ENCODE peak calls at places on chromosomes 5 and 9, in six cellular contexts. O, E, H, A, J and Z are unnamed samples.

GRCh38 chr5:169668732-169669131 is 31.7 kb downstream of the DOCK2 start:
- DNase-seq in A (no peak), H (no peak), O (peak), J (no peak), E (no peak), Z (peak)

GRCh38 chr5:14584848-14585247 is 3.3 kb downstream of the OTULINL start:
- DNase-seq in A (no peak), O (no peak), H (no peak), J (no peak), E (no peak), Z (no peak)

GRCh38 chr5:175694371-175695160 is 36.7 kb downstream of the HRH2 start:
- DNase-seq in H (no peak), E (no peak), A (peak), O (no peak), J (no peak), Z (no peak)

GRCh38 chr5:74154526-74154925 is 486.0 kb downstream of the ENC1 start:
- DNase-seq in O (no peak), E (no peak), H (no peak), J (no peak), A (no peak), Z (no peak)

GRCh38 chr5:35617435-35618296 is at the start of gene SPEF2:
- DNase-seq in A (peak), E (peak), H (peak), O (peak), J (peak), Z (peak)

GRCh38 chr9:133440884-133441283 is 18.7 kb downstream of the ADAMTS13 start:
- DNase-seq in H (no peak), A (no peak), O (no peak), J (no peak), E (no peak), Z (no peak)

GRCh38 chr9:19998153-19998552 is 209.3 kb upstream of the SLC24A2 start:
- DNase-seq in H (no peak), O (no peak), A (no peak), E (no peak), J (peak), Z (peak)

GRCh38 chr9:131595771-131596743 is 50.7 kb downstream of the PRRT1B start:
- DNase-seq in J (no peak), A (no peak), H (no peak), E (no peak), O (no peak), Z (no peak)

GRCh38 chr5:81853005-81853357 is 102.1 kb upstream of the SSBP2 start:
- DNase-seq in H (no peak), J (no peak), O (no peak), E (no peak), A (no peak), Z (no peak)

GRCh38 chr5:72030237-72030636 is 77.0 kb upstream of the MAP1B start:
- DNase-seq in O (no peak), H (no peak), A (no peak), E (no peak), J (no peak), Z (no peak)

GRCh38 chr9:89749500-89750116 is 144.8 kb downstream of the GADD45G start:
- DNase-seq in A (no peak), E (no peak), J (no peak), H (no peak), O (no peak), Z (peak)

GRCh38 chr9:97840521-97840920 is 12.5 kb upstream of the FOXE1 start:
- DNase-seq in O (no peak), J (no peak), E (no peak), A (no peak), H (no peak), Z (no peak)

GRCh38 chr9:123216387-123216786 is 52.0 kb downstream of the STRBP start:
- DNase-seq in O (no peak), E (no peak), A (no peak), J (no peak), H (no peak), Z (no peak)

GRCh38 chr5:94433393-94434149 is 184.8 kb downstream of the KIAA0825 start:
- DNase-seq in A (no peak), J (peak), O (peak), E (no peak), H (no peak), Z (peak)

GRCh38 chr9:132748450-132748849 is 78.2 kb downstream of the GTF3C4 start:
- DNase-seq in O (no peak), H (no peak), A (peak), J (no peak), E (no peak), Z (peak)

GRCh38 chr5:170059221-170059620 is 46.5 kb upstream of the FOXI1 start:
- DNase-seq in A (peak), O (no peak), E (no peak), H (no peak), J (no peak), Z (no peak)

GRCh38 chr5:378976-379742 is 57.6 kb downstream of the AHRR start:
- DNase-seq in J (peak), H (no peak), A (peak), E (no peak), O (peak), Z (no peak)

GRCh38 chr9:69197687-69198086 is 23.6 kb downstream of the TJP2 start:
- DNase-seq in A (no peak), H (no peak), O (no peak), J (no peak), E (no peak), Z (no peak)

GRCh38 chr5:134242146-134242545 is 16.3 kb upstream of the PPP2CA start:
- DNase-seq in A (no peak), J (peak), O (peak), E (no peak), H (no peak), Z (peak)

GRCh38 chr9:84597131-84597530 is 72.4 kb upstream of the NTRK2 start:
- DNase-seq in E (no peak), O (no peak), A (no peak), H (no peak), J (no peak), Z (no peak)

GRCh38 chr9:111001471-111001870 is 36.8 kb downstream of the LPAR1 start:
- DNase-seq in O (no peak), J (no peak), A (no peak), H (no peak), E (no peak), Z (no peak)

GRCh38 chr5:113090336-113091106 is 113.9 kb downstream of the DCP2 start:
- DNase-seq in H (no peak), A (no peak), O (no peak), E (no peak), J (no peak), Z (no peak)

DNA sequence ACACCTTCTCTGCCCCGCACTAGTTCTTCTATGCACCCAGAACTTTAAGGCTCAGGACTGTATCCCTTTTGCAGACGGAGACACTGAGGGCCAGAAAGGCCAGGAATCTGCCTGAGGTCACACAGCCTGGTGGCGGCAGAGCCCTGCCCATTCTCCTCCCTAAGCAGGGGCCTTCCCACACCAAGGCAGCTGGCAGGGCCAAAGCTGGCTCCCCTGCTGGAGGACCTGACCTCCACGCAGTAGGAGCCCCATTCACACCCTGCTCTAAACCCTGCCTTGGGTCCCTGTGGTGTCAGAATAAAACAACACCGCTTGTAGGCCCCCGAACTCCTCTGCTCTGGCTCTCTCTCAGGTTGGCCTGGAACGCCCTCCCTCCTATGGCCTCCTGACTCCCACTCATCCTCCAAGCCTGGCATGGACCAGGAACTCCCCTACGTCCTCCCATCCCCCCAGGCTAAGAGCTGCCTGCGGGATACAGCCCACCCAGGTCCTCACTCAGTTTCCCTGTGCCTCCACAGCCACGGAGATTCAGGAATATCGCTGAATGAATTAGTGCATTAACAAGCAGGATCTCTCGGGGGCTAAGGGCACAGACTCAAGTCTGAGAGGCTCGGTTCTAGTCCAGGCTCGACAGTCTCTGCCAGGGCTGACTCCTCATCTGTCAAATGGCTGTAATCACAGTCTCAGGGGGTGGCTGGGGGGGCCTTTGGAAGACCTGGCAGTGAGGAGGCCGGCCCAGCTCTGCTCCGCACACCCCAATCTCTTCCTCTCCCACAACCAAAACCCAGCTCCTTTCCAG is 2.8 kb downstream of the ST6GALNAC6 start:
- DNase-seq in A (no peak), H (no peak), E (no peak), O (no peak), J (no peak), Z (no peak)
- H3K4me3 ChIP-seq in A (peak), H (peak), E (no peak), O (peak), J (no peak), Z (peak)

DNA sequence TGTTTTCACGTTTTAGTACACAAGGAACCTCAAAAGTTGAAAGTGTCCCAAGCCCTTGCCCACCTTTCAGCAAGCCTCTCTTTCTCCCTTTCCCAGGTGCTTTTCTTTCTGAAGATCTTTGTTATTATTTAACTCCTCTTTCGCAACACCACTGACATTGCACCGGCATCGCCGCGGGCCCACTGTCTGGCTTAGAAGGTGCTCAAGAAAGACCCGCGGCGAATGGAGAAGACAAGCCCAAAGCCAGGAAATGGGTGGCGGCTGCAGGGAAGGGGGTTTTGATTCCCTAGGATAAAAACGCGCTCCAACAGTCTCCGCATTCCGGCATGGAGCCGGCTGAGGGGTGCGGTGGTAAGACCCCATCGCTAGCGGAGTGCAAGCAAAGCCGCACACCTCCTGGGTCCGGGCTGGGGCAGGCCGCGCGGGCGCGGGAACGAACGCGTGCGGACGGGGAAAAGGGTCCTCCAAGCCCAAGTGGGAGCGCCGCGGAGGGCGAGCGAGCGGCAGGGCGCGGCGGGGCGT is 403 bp upstream of the AFAP1L1 start:
- DNase-seq in A (no peak), J (no peak), O (peak), E (no peak), H (no peak), Z (no peak)
- H3K4me3 ChIP-seq in A (peak), J (peak), O (peak), E (peak), H (peak), Z (peak)

DNA sequence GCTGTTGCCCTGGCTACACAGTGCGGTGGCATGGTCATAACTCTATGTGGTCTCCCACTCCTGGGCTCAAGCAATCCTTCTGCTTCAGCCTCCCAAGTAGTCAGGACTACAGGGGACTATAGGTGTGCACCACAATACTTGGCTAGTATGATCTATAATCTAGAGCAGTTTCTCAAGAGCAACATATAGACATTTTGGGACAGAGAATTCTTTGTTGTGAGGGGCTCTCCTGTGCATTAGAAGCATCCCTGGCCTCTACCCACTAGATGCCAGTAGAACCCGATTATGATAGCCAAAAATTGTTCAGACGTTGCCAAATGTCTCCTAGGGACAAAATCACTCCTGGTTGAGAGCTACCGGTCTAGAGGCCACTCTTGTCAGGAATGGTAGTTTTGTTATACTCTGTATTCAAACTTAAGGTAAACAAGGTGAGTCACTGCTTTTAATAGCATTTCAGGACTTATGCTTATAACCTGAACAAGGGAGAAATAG is 7.2 kb downstream of the ANKHD1 start:
- DNase-seq in J (no peak), E (no peak), A (no peak), H (no peak), O (no peak), Z (no peak)
- H3K4me3 ChIP-seq in J (no peak), E (no peak), A (no peak), H (no peak), O (no peak), Z (no peak)

GRCh38 chr9:136053757-136054142 is 41.3 kb downstream of the NACC2 start:
- DNase-seq in H (no peak), E (no peak), A (no peak), J (no peak), O (no peak), Z (no peak)
- H3K4me3 ChIP-seq in H (no peak), E (no peak), A (no peak), J (no peak), O (no peak), Z (no peak)